ENCODE peak calls at places on chromosomes 3 and 15, in four cellular contexts. V, Y, R and K are unnamed samples.

GRCh38 chr15:89633585-89633984 is 21.7 kb downstream of the KIF7 start:
- DNase-seq in V (no peak), R (no peak), Y (no peak), K (no peak)

GRCh38 chr15:40046721-40047412 is 7.9 kb upstream of the SRP14 start:
- DNase-seq in Y (no peak), R (no peak), V (no peak), K (no peak)

GRCh38 chr3:8595252-8595934 is 49.2 kb downstream of the SSUH2 start:
- DNase-seq in Y (no peak), V (no peak), R (no peak), K (no peak)

GRCh38 chr3:179021119-179021903 is 50.3 kb downstream of the ZMAT3 start:
- DNase-seq in V (no peak), Y (no peak), R (no peak), K (no peak)

GRCh38 chr3:134378818-134379217 is 4.6 kb upstream of the AMOTL2 start:
- DNase-seq in Y (no peak), V (no peak), R (no peak), K (no peak)

GRCh38 chr3:117955196-117955595 is 1079.5 kb downstream of the IGSF11 start:
- DNase-seq in V (no peak), Y (no peak), R (no peak), K (no peak)

GRCh38 chr15:85494035-85494793 is 113.8 kb downstream of the AKAP13 start:
- DNase-seq in R (no peak), V (no peak), Y (no peak), K (no peak)

GRCh38 chr3:170517251-170517945 is 68.5 kb downstream of the SLC7A14 start:
- DNase-seq in R (no peak), Y (no peak), V (no peak), K (no peak)

GRCh38 chr15:37289109-37289765 is 188.9 kb upstream of the MEIS2 start:
- DNase-seq in R (no peak), V (no peak), Y (no peak), K (no peak)
- TF ChIP-seq CTCF in R (no peak), V (no peak), Y (no peak), K (no peak)

GRCh38 chr3:132342183-132342582 is 25.0 kb downstream of the ACP3 start:
- DNase-seq in Y (no peak), R (no peak), V (no peak), K (no peak)
- TF ChIP-seq CTCF in Y (no peak), R (no peak), V (no peak), K (no peak)

DNA sequence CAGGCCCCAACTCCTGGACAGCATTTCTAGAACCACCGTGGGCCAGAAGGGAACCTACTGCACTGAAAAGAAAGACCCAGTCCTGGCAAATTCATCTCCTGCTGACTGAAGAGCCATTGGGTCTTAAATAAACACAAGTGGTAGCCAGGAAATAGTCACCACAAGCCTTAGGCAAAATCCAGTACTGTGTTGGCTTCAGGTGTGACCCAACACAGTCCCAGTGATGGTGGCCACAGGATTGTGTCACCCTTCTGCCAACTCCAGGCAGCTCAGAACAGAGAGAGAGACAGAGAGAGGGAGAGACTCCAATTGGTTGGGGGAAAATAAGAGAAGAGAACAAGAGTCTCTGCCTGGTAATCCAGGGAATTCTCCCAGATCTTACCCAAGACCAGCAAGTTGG is 23.1 kb downstream of the NEDD4 start:
- DNase-seq in R (no peak), Y (no peak), V (no peak), K (no peak)
- TF ChIP-seq CTCF in R (no peak), Y (no peak), V (no peak), K (no peak)

DNA sequence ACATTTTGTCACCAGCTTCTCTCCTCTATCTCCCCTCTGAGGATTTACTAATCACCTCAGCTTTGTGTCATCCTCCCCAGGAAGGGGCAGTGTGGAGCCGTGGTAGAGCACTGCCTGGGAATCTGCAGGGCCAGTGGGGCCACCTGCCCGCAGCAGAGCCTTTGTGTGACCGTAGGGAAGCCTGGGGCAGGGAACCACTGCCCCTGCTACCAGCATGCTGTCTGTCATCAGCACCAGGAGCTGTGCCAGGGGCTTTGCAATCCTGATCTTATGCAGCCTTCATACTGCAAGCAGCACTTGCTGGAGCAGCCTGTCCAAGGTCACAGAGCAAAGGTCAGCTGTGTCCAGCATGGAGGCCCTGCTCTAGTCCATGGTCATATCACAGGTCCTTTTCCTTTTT is 170.2 kb upstream of the IL12A start:
- DNase-seq in R (no peak), Y (no peak), V (no peak), K (no peak)
- TF ChIP-seq CTCF in R (no peak), Y (no peak), V (no peak), K (no peak)